ENCODE peak calls at places on chromosomes 5 and 9, in ten cellular contexts. K is Calu3; H is RWPE1; Q is A549; V is HFF-Myc; F is SK-N-SH; W is epithelial cell of esophagus; L is GM12878; X is activated CD8-positive, alpha-beta T cell treated with anti-CD3 and anti-CD28 coated beads for 36 hours; Z is progenitor cell of endocrine pancreas. P is an unnamed sample.

GRCh38 chr9:134373269-134373668 is 47.0 kb downstream of the RXRA start:
- DNase-seq in V (no peak), X (peak), H (no peak), L (no peak), K (no peak), Q (no peak), W (no peak), F (no peak), Z (no peak), P (no peak)

GRCh38 chr5:57841671-57842375 is 359.2 kb upstream of the ACTBL2 start:
- DNase-seq in W (peak), Q (peak), Z (no peak), F (no peak), V (peak), L (no peak), H (peak), K (peak), X (no peak), P (no peak)

GRCh38 chr9:113934167-113934566 is 58.1 kb downstream of the ZNF618 start:
- DNase-seq in Z (no peak), Q (no peak), K (no peak), H (no peak), X (no peak), W (no peak), V (no peak), L (no peak), F (no peak), P (no peak)

GRCh38 chr9:38035873-38036272 is 33.2 kb downstream of the SHB start:
- DNase-seq in Q (peak), H (peak), F (no peak), L (no peak), V (no peak), W (peak), X (no peak), K (no peak), Z (no peak), P (no peak)

GRCh38 chr9:103755441-103755840 is 338.7 kb upstream of the SMC2 start:
- DNase-seq in K (no peak), X (no peak), W (no peak), L (no peak), F (no peak), Z (no peak), H (no peak), V (no peak), Q (no peak), P (no peak)

GRCh38 chr9:10612649-10613398 is at the start of gene PTPRD:
- DNase-seq in X (peak), Q (peak), K (peak), V (no peak), H (peak), L (no peak), F (peak), W (peak), Z (peak), P (peak)

GRCh38 chr5:172417983-172418630 is 36.2 kb downstream of the SH3PXD2B start:
- DNase-seq in Z (no peak), Q (no peak), K (no peak), W (peak), L (no peak), F (no peak), H (peak), X (no peak), V (no peak), P (no peak)

GRCh38 chr9:117044241-117044640 is 357.1 kb downstream of the TRIM32 start:
- DNase-seq in Q (no peak), Z (no peak), H (no peak), L (no peak), V (no peak), X (no peak), W (no peak), F (peak), K (no peak), P (no peak)

GRCh38 chr5:96404191-96404867 is 28.7 kb downstream of the PCSK1 start:
- DNase-seq in Z (no peak), Q (no peak), X (no peak), H (no peak), V (no peak), L (no peak), F (no peak), W (no peak), K (no peak), P (no peak)

GRCh38 chr5:13218518-13218917 is 726.0 kb downstream of the DNAH5 start:
- DNase-seq in V (no peak), Z (no peak), Q (peak), H (no peak), X (no peak), W (peak), F (no peak), K (no peak), L (no peak), P (no peak)

GRCh38 chr5:100407053-100407452 is 128.1 kb upstream of the FAM174A start:
- DNase-seq in W (no peak), K (no peak), F (no peak), Q (no peak), H (no peak), Z (no peak), X (no peak), L (no peak), V (no peak), P (no peak)

GRCh38 chr9:125332527-125332926 is 70.9 kb downstream of the GAPVD1 start:
- DNase-seq in F (no peak), H (no peak), X (peak), V (no peak), Z (no peak), Q (no peak), L (peak), W (no peak), K (no peak), P (no peak)

GRCh38 chr5:83095973-83096539 is 18.7 kb downstream of the XRCC4 start:
- DNase-seq in Z (no peak), L (no peak), F (no peak), H (peak), W (peak), X (no peak), Q (peak), K (peak), V (peak), P (no peak)

GRCh38 chr5:101084353-101084752 is 181.3 kb upstream of the ST8SIA4 start:
- DNase-seq in Z (no peak), K (no peak), V (no peak), F (no peak), H (no peak), W (no peak), X (no peak), L (no peak), Q (no peak), P (no peak)

GRCh38 chr5:33162057-33162456 is 278.7 kb upstream of the TARS1 start:
- DNase-seq in V (no peak), X (no peak), L (no peak), H (no peak), F (no peak), Z (no peak), Q (no peak), W (no peak), K (no peak), P (no peak)

GRCh38 chr5:68454766-68455165 is 239.2 kb downstream of the PIK3R1 start:
- DNase-seq in Z (no peak), K (no peak), W (no peak), X (no peak), F (no peak), Q (no peak), H (no peak), V (no peak), L (no peak), P (no peak)

GRCh38 chr5:112068593-112068992 is 311.6 kb upstream of the NREP start:
- DNase-seq in F (no peak), K (no peak), L (no peak), V (no peak), Q (no peak), X (no peak), Z (no peak), W (no peak), H (no peak), P (no peak)
- TF ChIP-seq CTCF in F (no peak), K (no peak), L (no peak), V (no peak), Q (no peak), X (no peak), Z (no peak), W (no peak), H (no peak), P (no peak)

DNA sequence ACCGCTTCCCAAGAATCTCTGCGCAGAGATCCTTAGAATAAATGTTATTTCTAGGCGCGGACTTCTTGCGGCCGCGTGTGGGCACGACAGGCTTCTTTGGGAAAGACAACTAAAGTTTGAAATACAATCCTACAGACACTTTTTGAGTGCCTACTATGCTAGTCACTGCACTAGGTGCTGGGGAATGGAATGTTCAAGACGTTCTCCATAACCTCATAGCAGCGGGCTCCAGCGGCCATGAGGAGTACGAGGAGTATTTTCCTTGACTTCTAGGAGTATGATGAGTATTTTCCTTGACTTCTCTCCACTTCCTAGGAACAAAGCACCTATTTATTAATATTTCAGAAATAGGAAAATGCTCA is 636 bp upstream of the PWWP2A start:
- DNase-seq in L (no peak), X (no peak), Z (no peak), Q (no peak), W (no peak), K (no peak), V (no peak), H (no peak), F (no peak), P (no peak)
- TF ChIP-seq CTCF in L (no peak), X (no peak), Z (no peak), Q (no peak), W (peak), K (no peak), V (no peak), H (no peak), F (peak), P (peak)

GRCh38 chr9:12702160-12702758 is 9.1 kb downstream of the TYRP1 start:
- DNase-seq in Z (peak), W (peak), K (peak), H (peak), V (no peak), L (no peak), X (no peak), Q (peak), F (peak), P (no peak)
- TF ChIP-seq CTCF in Z (peak), W (peak), K (peak), H (peak), V (peak), L (no peak), X (no peak), Q (peak), F (peak), P (peak)

DNA sequence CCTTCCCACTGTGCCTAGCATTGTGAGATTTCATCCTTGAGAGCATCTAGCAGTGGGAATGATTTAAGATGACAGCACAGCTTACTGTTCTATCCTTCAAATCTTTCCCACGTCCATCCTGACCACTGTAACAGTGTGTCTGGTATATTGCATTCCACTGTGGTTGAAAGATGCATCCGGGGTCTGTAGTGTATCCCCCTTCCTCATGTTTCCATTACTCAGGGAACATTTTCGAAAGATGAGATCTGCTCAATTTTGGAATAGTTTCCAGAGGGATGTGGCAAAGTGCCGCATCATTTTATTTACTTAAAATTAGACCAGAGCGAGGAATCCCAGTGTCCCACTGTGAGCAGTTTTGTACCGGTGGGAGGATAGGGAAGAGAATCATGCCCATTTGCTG is 407.1 kb upstream of the PAPPA start:
- DNase-seq in F (no peak), W (no peak), L (no peak), Q (no peak), V (no peak), X (no peak), Z (no peak), H (no peak), K (no peak), P (no peak)
- TF ChIP-seq CTCF in F (no peak), W (no peak), L (no peak), Q (no peak), V (no peak), X (no peak), Z (no peak), H (no peak), K (no peak), P (no peak)